ENCODE peak calls at places on chromosomes 4 and X, in seven cellular contexts. X is stimulated activated CD4-positive, alpha-beta T cell treated with anti-CD3 and anti-CD28 coated beads, Interleukin-15, amount 100 ng/mL, for 24 hours; F is NCI-H510A treated with DMSO at 0.1 percent for 48 hours; P is immature natural killer cell; Y is HEK293T; C is uterus; O is myocyte. U is an unnamed sample.

GRCh38 chr4:145528601-145529000 is 46.9 kb downstream of the SMAD1 start:
- DNase-seq in X (no peak), F (no peak), P (no peak), Y (no peak), C (no peak), O (no peak), U (no peak)

GRCh38 chr4:66911898-66912297 is 633.4 kb downstream of the CENPC start:
- DNase-seq in X (no peak), F (no peak), P (no peak), Y (no peak), C (no peak), O (peak), U (no peak)

GRCh38 chrX:114073926-114074325 is 510.0 kb upstream of the HTR2C start:
- DNase-seq in X (no peak), F (no peak), P (no peak), Y (no peak), C (no peak), O (no peak), U (no peak)

GRCh38 chrX:63656871-63657580 is 128.0 kb downstream of the ARHGEF9 start:
- DNase-seq in X (no peak), F (no peak), P (no peak), Y (no peak), C (no peak), O (peak), U (no peak)

GRCh38 chr4:17664755-17665154 is 50.3 kb downstream of the MED28 start:
- DNase-seq in X (no peak), F (no peak), P (no peak), Y (no peak), C (no peak), O (peak), U (no peak)

GRCh38 chr4:180261346-180261745 is 1981.9 kb upstream of the TENM3 start:
- DNase-seq in X (no peak), F (no peak), P (no peak), Y (no peak), C (no peak), O (no peak), U (no peak)

GRCh38 chr4:7861440-7861881 is 78.2 kb downstream of the AFAP1 start:
- DNase-seq in X (no peak), F (no peak), P (no peak), Y (no peak), C (no peak), O (peak), U (no peak)

GRCh38 chrX:23764585-23764984 is 18.4 kb upstream of the SAT1 start:
- DNase-seq in X (no peak), F (no peak), P (no peak), Y (no peak), C (no peak), O (no peak), U (no peak)

GRCh38 chrX:150486011-150486410 is 82.4 kb upstream of the MTM1 start:
- DNase-seq in X (peak), F (no peak), P (peak), Y (peak), C (peak), O (peak), U (peak)